ENCODE peak calls at places on chromosomes 4 and X, in five cellular contexts. Y is AG09319, P is lower lobe of right lung, E is keratinocyte, N is cardiac muscle cell. M is an unnamed sample.

GRCh38 chr4:79996950-79997349 is 76.1 kb downstream of the ANTXR2 start:
- DNase-seq in N (no peak), E (no peak), Y (no peak), P (no peak), M (no peak)

GRCh38 chr4:53100801-53101581 is 238.9 kb downstream of the RASL11B start:
- DNase-seq in Y (no peak), N (peak; percentile 85), E (no peak), P (no peak), M (no peak)

GRCh38 chrX:71439420-71439819 is 73.3 kb downstream of the TAF1 start:
- DNase-seq in P (no peak), Y (no peak), E (no peak), N (no peak), M (no peak)

GRCh38 chr4:138978600-138978999 is 37.0 kb upstream of the NOCT start:
- DNase-seq in N (no peak), E (no peak), P (no peak), Y (no peak), M (no peak)

GRCh38 chr4:184028571-184028996 is 123.5 kb downstream of the STOX2 start:
- DNase-seq in E (no peak), Y (no peak), P (peak; percentile 59), N (no peak), M (no peak)

GRCh38 chrX:136437774-136438173 is 50.0 kb upstream of the BRS3 start:
- DNase-seq in E (no peak), N (no peak), Y (no peak), P (no peak), M (no peak)

GRCh38 chr4:145937990-145938611 is 522 bp downstream of the ZNF827 start:
- DNase-seq in E (no peak), P (no peak), Y (no peak), N (peak; percentile 52), M (no peak)

GRCh38 chr4:44583393-44583792 is 68.0 kb downstream of the YIPF7 start:
- DNase-seq in E (no peak), Y (no peak), P (no peak), N (no peak), M (no peak)

GRCh38 chrX:131828482-131828881 is 194.6 kb upstream of the STK26 start:
- DNase-seq in Y (no peak), N (no peak), P (no peak), E (no peak), M (no peak)

GRCh38 chrX:131826572-131826971 is 196.5 kb upstream of the STK26 start:
- DNase-seq in N (no peak), P (no peak), E (no peak), Y (no peak), M (no peak)

GRCh38 chrX:131830400-131831184 is 192.5 kb upstream of the STK26 start:
- DNase-seq in E (no peak), Y (peak; percentile 37), N (peak; percentile 81), P (peak; percentile 67), M (peak; percentile 70)

GRCh38 chrX:131831185-131831520 is 191.9 kb upstream of the STK26 start:
- DNase-seq in P (no peak), N (no peak), E (no peak), Y (no peak), M (no peak)

DNA sequence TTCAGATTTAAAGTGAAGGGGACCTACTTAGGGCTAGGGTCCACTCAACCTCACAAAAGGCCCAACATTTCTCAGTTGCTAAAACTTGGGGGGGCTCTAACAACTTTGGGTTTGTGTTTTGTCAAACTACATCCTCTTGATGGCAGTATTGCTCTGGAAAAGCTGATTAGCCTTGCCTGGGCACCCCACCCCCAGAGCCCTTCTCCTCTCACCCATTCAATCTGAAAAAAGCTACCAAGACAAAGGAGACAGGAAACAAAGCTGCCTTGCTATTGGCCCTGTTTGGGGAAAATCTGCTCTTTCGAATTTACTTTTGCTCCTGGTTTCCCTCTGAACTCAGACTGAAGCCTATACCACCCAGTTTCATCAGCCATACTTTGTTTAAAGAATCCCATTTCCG is 195.2 kb upstream of the STK26 start:
- DNase-seq in P (no peak), Y (no peak), E (no peak), N (peak; percentile 25), M (peak; percentile 35)
- TF ChIP-seq CTCF in P (no peak), Y (peak; percentile 8), E (peak; percentile 46), N (peak; percentile 16), M (no peak)

DNA sequence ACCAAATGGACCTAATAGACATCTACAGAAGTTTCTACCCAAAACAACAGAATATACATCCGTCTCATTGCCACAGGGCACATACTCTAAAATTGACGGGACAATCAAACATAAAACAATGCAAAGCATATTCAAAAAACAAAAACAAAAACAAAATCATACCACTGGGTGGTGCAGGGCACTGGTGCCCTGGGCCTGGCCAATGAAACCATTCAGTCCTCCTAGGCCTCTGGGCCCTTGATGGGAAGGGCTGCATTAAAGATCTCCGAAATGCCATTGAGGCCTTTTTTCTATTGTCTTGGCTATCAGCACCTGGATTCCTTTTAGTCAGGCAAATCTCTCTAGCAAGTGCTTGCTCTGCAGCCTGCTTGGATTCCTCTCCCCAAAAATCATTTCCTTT is 213.9 kb upstream of the ZCCHC13 start:
- DNase-seq in N (no peak), Y (no peak), E (no peak), P (no peak), M (no peak)
- TF ChIP-seq CTCF in N (no peak), Y (no peak), E (no peak), P (no peak), M (no peak)

DNA sequence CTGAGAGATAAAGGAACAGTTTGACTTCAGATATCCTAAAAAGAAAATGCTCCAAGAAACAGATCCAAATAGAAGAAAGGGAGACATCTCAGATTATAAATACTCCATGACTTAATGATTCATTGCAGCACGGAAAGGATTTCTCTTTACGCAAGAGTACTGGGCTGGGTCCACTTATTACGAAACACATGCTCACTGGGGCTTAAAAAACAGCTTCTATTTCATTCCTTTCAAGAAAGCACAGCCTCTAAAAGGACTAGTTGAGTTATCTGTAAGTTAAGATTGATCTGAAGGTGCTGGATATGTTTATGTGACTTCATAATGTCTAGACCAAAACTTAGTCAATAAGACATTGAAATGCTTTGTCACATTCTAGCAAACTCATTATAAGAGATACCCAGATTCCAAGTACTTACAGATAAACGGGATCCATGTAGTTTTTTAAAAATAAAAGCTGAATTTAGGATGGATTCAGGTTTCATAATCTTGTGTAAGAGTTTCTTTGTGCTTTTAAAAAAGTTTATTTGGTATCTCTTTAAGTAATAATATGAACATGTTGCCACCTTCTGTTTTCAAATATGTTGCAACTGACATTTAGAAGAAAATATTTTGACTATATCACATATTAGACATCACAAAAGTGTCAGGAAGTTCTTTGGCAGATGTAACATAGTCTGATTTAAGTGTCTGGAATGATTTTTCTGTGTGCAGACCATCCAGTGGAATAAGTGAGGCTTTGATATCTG is 109.5 kb upstream of the MYOZ2 start:
- DNase-seq in P (no peak), N (peak; percentile 94), E (no peak), Y (peak; percentile 82), M (no peak)
- TF ChIP-seq CTCF in P (no peak), N (no peak), E (no peak), Y (no peak), M (no peak)

GRCh38 chrX:108162265-108162664 is 70.7 kb downstream of the ATG4A start:
- DNase-seq in Y (no peak), N (no peak), P (no peak), E (no peak), M (no peak)

GRCh38 chrX:108168961-108169740 is 77.6 kb downstream of the ATG4A start:
- DNase-seq in N (no peak), E (no peak), Y (no peak), P (no peak), M (no peak)

GRCh38 chrX:108163333-108164082 is 71.9 kb downstream of the ATG4A start:
- DNase-seq in Y (no peak), E (no peak), N (no peak), P (no peak), M (no peak)

GRCh38 chrX:108167211-108167872 is 75.8 kb downstream of the ATG4A start:
- DNase-seq in E (no peak), P (no peak), N (peak; percentile 65), Y (no peak), M (no peak)

GRCh38 chrX:108165349-108166111 is 74.0 kb downstream of the ATG4A start:
- DNase-seq in E (no peak), P (no peak), N (peak; percentile 72), Y (no peak), M (peak; percentile 25)
- TF ChIP-seq CTCF in E (peak; percentile 61), P (peak; percentile 9), N (peak; percentile 55), Y (peak; percentile 47), M (peak; percentile 36)

M was measured in glutamatergic neuron.